ENCODE peak calls at places on chromosomes 2 and 18, in four cellular contexts. X is nucleus accumbens, S is posterior vena cava, V is NCI-H460. C is an unnamed sample.

GRCh38 chr2:145288650-145289496 is 769.0 kb upstream of the ZEB2 start:
- DNase-seq in V (no peak), X (no peak), S (no peak), C (no peak)

GRCh38 chr18:45175505-45175904 is 439.8 kb upstream of the SLC14A2 start:
- DNase-seq in X (no peak), V (no peak), S (no peak), C (no peak)

GRCh38 chr2:74777161-74777900 is 56.6 kb upstream of the HK2 start:
- DNase-seq in V (no peak), X (no peak), S (no peak), C (no peak)

GRCh38 chr2:226180485-226180884 is 619.1 kb downstream of the IRS1 start:
- DNase-seq in S (no peak), X (no peak), V (no peak), C (no peak)

GRCh38 chr18:31102020-31102684 is at the start of gene DSC2:
- DNase-seq in V (no peak), S (peak; percentile 85), X (peak; percentile 22), C (no peak)

GRCh38 chr2:54206596-54206995 is 49.4 kb downstream of the TSPYL6 start:
- DNase-seq in S (no peak), X (no peak), V (peak; percentile 55), C (peak; percentile 37)

GRCh38 chr18:58394607-58395425 is 234.1 kb downstream of the ALPK2 start:
- DNase-seq in S (no peak), V (no peak), X (no peak), C (no peak)

GRCh38 chr2:28347193-28347592 is 45.5 kb upstream of the FOSL2 start:
- DNase-seq in X (no peak), S (peak; percentile 58), V (no peak), C (no peak)

GRCh38 chr18:36296591-36297418 is 708 bp upstream of the FHOD3 start:
- DNase-seq in X (peak; percentile 83), V (peak; percentile 35), S (peak; percentile 87), C (peak; percentile 40)

GRCh38 chr18:49013961-49014604 is 63.3 kb upstream of the SMAD7 start:
- DNase-seq in X (no peak), S (no peak), V (no peak), C (no peak)

GRCh38 chr2:101704046-101704466 is 6.5 kb downstream of the MAP4K4 start:
- DNase-seq in X (no peak), V (no peak), S (peak; percentile 83), C (no peak)

GRCh38 chr2:9613291-9613690 is 17.5 kb downstream of the YWHAQ start:
- DNase-seq in S (no peak), V (no peak), X (no peak), C (no peak)

GRCh38 chr2:230798769-230799399 is 65.9 kb upstream of the ITM2C start:
- DNase-seq in V (peak; percentile 60), X (no peak), S (no peak), C (no peak)

GRCh38 chr18:58501033-58501432 is 127.9 kb downstream of the ALPK2 start:
- DNase-seq in V (peak; percentile 89), S (no peak), X (no peak), C (no peak)

GRCh38 chr2:129801575-129801974 is 177.9 kb upstream of the RAB6C start:
- DNase-seq in V (no peak), X (no peak), S (no peak), C (no peak)

GRCh38 chr2:73516033-73516432 is 126.2 kb downstream of the NAT8 start:
- DNase-seq in V (no peak), X (no peak), S (no peak), C (no peak)

GRCh38 chr2:109473006-109473380 is 140.8 kb downstream of the SEPTIN10 start:
- DNase-seq in X (no peak), V (no peak), S (peak; percentile 60), C (no peak)

GRCh38 chr2:75047189-75047812 is 88.9 kb downstream of the POLE4 start:
- DNase-seq in V (no peak), X (no peak), S (no peak), C (no peak)

GRCh38 chr2:44715671-44716077 is 225.8 kb upstream of the SIX3 start:
- DNase-seq in S (no peak), X (peak; percentile 8), V (peak; percentile 15), C (peak; percentile 19)

GRCh38 chr18:9117980-9118841 is 15.7 kb downstream of the NDUFV2 start:
- DNase-seq in S (no peak), X (no peak), V (no peak), C (no peak)

GRCh38 chr2:105329197-105329554 is 359 bp downstream of the TGFBRAP1 start:
- DNase-seq in V (no peak), S (no peak), X (no peak), C (no peak)

GRCh38 chr2:128366746-128367511 is 48.3 kb upstream of the HS6ST1 start:
- DNase-seq in V (no peak), X (no peak), S (peak; percentile 56), C (no peak)

GRCh38 chr2:10039658-10040410 is 3.5 kb upstream of the KLF11 start:
- DNase-seq in S (peak; percentile 84), V (no peak), X (peak; percentile 83), C (no peak)

GRCh38 chr2:149556452-149556851 is 31.1 kb downstream of the MMADHC start:
- DNase-seq in X (no peak), S (no peak), V (no peak), C (no peak)

GRCh38 chr2:119873350-119874013 is 113.8 kb downstream of the PTPN4 start:
- DNase-seq in X (no peak), V (no peak), S (no peak), C (no peak)